ENCODE peak calls at places on chromosome 22, in six cellular contexts. Q, D, R, L, A and U are unnamed samples.

GRCh38 chr22:50676211-50676636 is 3.6 kb downstream of the SHANK3 start:
- DNase-seq in Q (no peak), D (no peak), R (no peak), L (no peak), A (no peak), U (no peak)

GRCh38 chr22:30921108-30921507 is 47.5 kb downstream of the MORC2 start:
- DNase-seq in Q (no peak), D (peak), R (no peak), L (no peak), A (no peak), U (peak)

GRCh38 chr22:49412236-49412635 is 415.4 kb downstream of the BRD1 start:
- DNase-seq in Q (no peak), D (no peak), R (no peak), L (no peak), A (no peak), U (no peak)

GRCh38 chr22:50728523-50728931 is 9.5 kb upstream of the ACR start:
- DNase-seq in Q (no peak), D (no peak), R (no peak), L (no peak), A (no peak), U (no peak)

GRCh38 chr22:26438006-26438405 is 8.9 kb downstream of the ASPHD2 start:
- DNase-seq in Q (no peak), D (no peak), R (no peak), L (no peak), A (no peak), U (no peak)

GRCh38 chr22:46082633-46083032 is 67.7 kb upstream of the PPARA start:
- DNase-seq in Q (no peak), D (no peak), R (no peak), L (no peak), A (no peak), U (no peak)

GRCh38 chr22:32058656-32059280 is 15.7 kb downstream of the SLC5A1 start:
- DNase-seq in Q (no peak), D (no peak), R (no peak), L (no peak), A (peak), U (no peak)

GRCh38 chr22:30386608-30386959 is 627 bp downstream of the RNF215 start:
- DNase-seq in Q (no peak), D (no peak), R (peak), L (no peak), A (no peak), U (no peak)

GRCh38 chr22:45181240-45181639 is 17.5 kb downstream of the NUP50 start:
- DNase-seq in Q (no peak), D (no peak), R (no peak), L (no peak), A (peak), U (no peak)

GRCh38 chr22:50691521-50691920 is 18.9 kb downstream of the SHANK3 start:
- DNase-seq in Q (peak), D (peak), R (no peak), L (peak), A (no peak), U (peak)

GRCh38 chr22:38503021-38503420 is 3.1 kb downstream of the DDX17 start:
- DNase-seq in Q (no peak), D (no peak), R (no peak), L (no peak), A (no peak), U (no peak)
- TF ChIP-seq CTCF in Q (no peak), D (no peak), R (no peak), L (no peak), A (no peak), U (no peak)

GRCh38 chr22:22030493-22031182 is 48.1 kb upstream of the TOP3B start:
- DNase-seq in Q (peak), D (peak), R (no peak), L (no peak), A (no peak), U (no peak)
- TF ChIP-seq CTCF in Q (peak), D (peak), R (no peak), L (peak), A (no peak), U (peak)

DNA sequence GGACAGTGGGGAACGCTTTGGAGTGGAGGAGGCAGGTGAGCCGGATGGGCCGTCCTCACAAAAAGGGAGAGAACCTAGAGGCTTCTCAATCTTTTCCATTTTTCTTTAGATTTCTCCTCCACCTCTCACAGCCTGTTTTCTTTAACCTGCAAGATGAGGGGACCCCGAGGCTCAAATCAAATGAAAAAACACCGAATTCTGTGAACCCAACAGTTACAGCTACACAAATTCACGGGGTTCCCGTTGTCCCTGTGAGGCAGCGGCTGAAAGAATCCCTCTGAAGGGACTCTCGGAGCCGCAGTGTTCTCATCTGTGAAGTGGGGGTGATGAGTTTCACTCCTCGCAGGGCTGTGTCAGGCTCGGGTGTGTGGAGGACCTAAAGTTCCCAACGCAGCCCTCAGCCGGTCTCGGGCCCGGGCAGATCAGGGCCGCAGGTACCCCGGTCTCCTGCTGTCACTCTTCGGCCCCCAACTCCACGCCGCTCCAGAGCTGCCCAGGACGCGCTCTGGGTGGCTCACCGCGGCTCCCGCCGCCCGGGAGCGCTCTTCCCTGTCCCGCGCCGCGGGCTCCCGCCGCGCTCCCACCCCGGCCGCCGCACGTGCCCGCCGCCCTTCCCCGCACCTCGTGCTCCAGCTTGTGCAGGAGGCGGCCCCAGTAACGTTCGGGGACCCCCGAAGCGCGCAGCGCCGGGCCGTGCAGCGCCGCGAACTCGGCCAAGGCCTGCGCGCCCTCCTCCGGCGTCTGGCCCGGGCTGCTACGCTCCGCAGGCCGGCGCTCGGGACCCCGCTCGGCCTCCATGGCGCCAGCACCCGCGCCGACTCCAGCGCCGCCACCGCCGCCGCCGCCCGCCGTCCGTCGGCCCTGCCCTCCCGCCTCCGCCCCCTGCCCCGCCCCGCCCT is at the start of gene TTLL12:
- DNase-seq in Q (peak), D (peak), R (peak), L (peak), A (peak), U (peak)
- TF ChIP-seq CTCF in Q (no peak), D (no peak), R (no peak), L (no peak), A (no peak), U (no peak)

DNA sequence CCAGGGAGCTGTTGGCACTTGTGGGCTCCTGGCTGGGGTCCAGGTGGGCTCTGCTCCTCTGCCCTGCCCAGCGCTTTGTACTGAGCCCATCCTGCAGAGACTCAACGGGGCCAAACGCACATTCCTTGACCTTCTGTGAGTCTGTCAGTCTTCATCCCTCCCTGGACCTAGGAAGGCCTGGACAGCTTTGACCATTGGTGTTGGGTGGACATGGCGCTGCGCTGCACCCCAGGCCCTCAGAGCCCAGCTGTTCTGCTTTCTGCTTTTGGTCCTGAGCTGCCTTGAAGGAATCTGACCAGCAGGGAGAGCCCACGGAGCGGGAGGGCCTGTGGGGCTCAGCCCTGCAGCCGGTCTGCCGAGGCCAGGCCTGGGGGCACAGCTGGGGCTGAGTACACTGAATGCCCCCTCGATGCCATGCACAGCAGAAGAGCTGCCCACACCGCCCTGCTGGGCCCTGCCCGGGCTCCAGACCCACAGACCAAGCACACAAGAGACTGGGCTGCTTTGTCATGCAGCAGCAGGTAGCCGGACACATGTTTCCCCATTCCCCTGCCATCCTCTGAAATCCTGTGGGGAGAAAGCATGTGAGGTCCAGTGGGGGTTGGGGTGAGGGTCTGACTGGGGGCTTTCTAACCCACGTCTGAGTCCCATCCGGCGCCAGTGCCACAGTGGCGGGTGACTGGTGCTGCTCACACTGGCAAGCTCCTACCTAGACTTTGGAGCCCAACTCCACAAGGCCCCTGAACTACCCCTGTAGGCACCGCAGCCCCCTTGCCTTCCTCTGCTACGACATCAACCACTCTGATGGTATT is 24.1 kb upstream of the CCDC188 start:
- DNase-seq in Q (peak), D (peak), R (no peak), L (no peak), A (no peak), U (peak)
- TF ChIP-seq CTCF in Q (peak), D (peak), R (peak), L (peak), A (peak), U (peak)

DNA sequence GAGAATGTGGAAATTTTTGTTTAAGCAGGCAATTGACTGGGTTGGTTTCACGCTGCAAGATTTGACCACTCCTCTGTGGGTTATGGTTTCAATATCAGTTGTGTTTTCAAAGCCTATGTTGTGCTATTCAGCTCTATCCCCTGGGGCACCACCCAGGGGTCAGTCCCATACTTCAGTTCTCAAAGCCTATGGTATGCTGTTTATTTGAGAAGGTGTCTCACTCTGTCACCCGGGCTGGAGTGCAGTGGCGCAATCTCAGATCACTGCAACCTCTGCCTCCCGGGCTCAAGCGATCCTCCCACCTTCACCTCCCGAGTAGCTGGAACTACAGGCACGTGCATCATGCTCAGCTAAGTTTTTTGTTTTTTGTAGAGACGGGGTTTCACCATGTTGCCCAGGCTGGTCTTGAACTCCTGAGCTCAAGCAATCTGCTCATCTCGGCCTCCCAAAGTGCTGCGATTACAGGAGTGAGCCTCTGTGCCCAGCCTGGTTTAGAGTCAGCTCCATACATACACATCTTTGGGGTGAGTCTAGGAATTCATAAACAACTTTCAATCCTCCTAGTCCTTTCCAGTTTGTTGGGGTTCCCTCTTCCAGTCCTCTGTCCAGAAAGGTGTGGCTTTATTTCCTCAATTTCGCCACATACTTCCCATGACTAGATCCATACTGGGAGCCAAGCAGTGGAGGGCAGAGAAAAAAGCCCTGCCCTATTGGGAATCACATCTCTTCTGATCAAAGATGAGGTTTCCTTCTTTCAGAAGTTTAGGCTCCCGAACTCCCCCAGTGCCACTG is 35.0 kb upstream of the MAPK1 start:
- DNase-seq in Q (no peak), D (peak), R (no peak), L (no peak), A (no peak), U (no peak)
- TF ChIP-seq CTCF in Q (no peak), D (no peak), R (no peak), L (no peak), A (no peak), U (no peak)

DNA sequence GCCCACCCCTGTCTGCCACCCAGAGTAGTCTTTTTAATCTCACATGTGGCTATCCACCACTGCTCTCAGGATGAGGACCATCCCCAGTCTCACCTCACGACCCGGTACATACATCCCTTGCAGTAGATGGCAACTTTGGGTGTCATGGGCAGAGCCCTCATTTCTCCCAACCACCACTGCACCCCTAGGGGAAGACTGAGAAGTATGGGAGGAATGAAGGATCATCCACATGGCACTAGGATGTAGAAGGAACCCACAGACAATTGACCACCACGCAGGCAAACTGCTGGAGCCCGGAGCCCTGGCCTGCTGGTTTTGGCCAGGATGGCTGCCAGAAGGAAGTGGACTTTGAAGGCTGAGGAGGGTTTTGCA is 1.9 kb upstream of the SCARF2 start:
- DNase-seq in Q (no peak), D (no peak), R (peak), L (no peak), A (no peak), U (no peak)
- TF ChIP-seq CTCF in Q (no peak), D (no peak), R (no peak), L (no peak), A (no peak), U (no peak)

DNA sequence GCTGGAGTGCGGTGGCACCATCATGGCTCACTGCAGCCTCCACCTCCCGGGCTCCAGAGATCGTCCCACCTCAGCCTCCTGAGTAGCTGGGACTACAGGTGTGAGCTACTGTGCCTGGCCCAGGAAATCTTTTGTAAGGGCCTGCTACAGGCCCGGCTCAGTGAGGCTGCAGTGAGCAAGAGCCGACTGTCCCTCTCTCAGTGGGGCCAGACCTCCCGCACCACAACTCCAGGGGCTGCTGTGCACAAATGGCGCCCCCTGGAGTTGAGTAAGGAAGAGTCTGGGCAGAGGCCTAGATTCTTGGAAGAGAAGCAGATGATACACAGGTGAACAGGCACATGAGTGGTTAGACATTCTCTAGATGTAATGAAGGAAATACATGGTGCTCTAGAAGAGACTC is 7.0 kb downstream of the SERHL2 start:
- DNase-seq in Q (no peak), D (peak), R (no peak), L (no peak), A (no peak), U (no peak)
- TF ChIP-seq CTCF in Q (peak), D (peak), R (peak), L (peak), A (peak), U (peak)